ENCODE peak calls at places on chromosome 3, in five cellular contexts. P is cardiac muscle cell; T is ovary; D is CD4-positive, alpha-beta T cell; R is AG04450. M is an unnamed sample. For H3K9me3, the result is how much of the 10 kb centered on the place peaks cover.

GRCh38 chr3:136197159-136197715 is 1.1 kb upstream of the MSL2 start:
- DNase-seq in P (no peak), T (no peak), D (no peak), R (no peak), M (no peak)

GRCh38 chr3:94076055-94076454 is 13.2 kb downstream of the NSUN3 start:
- DNase-seq in P (no peak), T (no peak), D (no peak), R (peak), M (no peak)

GRCh38 chr3:143559291-143559690 is 289.0 kb downstream of the SLC9A9 start:
- DNase-seq in P (peak), T (no peak), D (no peak), R (no peak), M (no peak)

GRCh38 chr3:184341925-184342324 is 4.5 kb downstream of the FAM131A start:
- DNase-seq in P (no peak), T (no peak), D (no peak), R (no peak), M (no peak)

GRCh38 chr3:63015614-63016016 is 140.4 kb upstream of the CADPS start:
- DNase-seq in P (no peak), T (no peak), D (no peak), R (no peak), M (no peak)

GRCh38 chr3:112086018-112086854 is at the start of gene C3orf52:
- DNase-seq in P (peak), T (peak), D (peak), R (peak), M (peak)

GRCh38 chr3:135784557-135784956 is 181.0 kb upstream of the PPP2R3A start:
- DNase-seq in P (no peak), T (no peak), D (no peak), R (no peak), M (no peak)

GRCh38 chr3:120516142-120516541 is 65.3 kb upstream of the FSTL1 start:
- DNase-seq in P (no peak), T (no peak), D (no peak), R (no peak), M (no peak)

GRCh38 chr3:19457449-19457848 is 309.1 kb downstream of the KCNH8 start:
- DNase-seq in P (no peak), T (no peak), D (no peak), R (no peak), M (no peak)

GRCh38 chr3:95883801-95884200 is 930.6 kb upstream of the EPHA6 start:
- DNase-seq in P (no peak), T (no peak), D (no peak), R (no peak), M (no peak)

GRCh38 chr3:112120485-112120836 is 12.6 kb downstream of the GCSAM start:
- DNase-seq in P (no peak), T (no peak), D (no peak), R (no peak), M (no peak)

GRCh38 chr3:108780235-108780634 is 23.0 kb upstream of the RETNLB start:
- DNase-seq in P (no peak), T (no peak), D (peak), R (no peak), M (no peak)

GRCh38 chr3:97795951-97796350 is 25.9 kb upstream of the CRYBG3 start:
- DNase-seq in P (no peak), T (no peak), D (no peak), R (no peak), M (no peak)

GRCh38 chr3:20741381-20741780 is 555.4 kb upstream of the SGO1 start:
- DNase-seq in P (no peak), T (no peak), D (no peak), R (no peak), M (no peak)

GRCh38 chr3:159130108-159130507 is 328.3 kb downstream of the MFSD1 start:
- DNase-seq in P (peak), T (no peak), D (no peak), R (no peak), M (no peak)

GRCh38 chr3:39112113-39112512 is 4.6 kb downstream of the TTC21A start:
- DNase-seq in P (no peak), T (no peak), D (no peak), R (no peak), M (no peak)

GRCh38 chr3:194561306-194561974 is 71.8 kb downstream of the TMEM44 start:
- DNase-seq in P (peak), T (no peak), D (no peak), R (no peak), M (no peak)

GRCh38 chr3:194615221-194615620 is 18.0 kb downstream of the TMEM44 start:
- DNase-seq in P (no peak), T (no peak), D (no peak), R (no peak), M (no peak)

GRCh38 chr3:118986734-118987133 is 47.9 kb downstream of the IGSF11 start:
- DNase-seq in P (no peak), T (no peak), D (no peak), R (no peak), M (no peak)

GRCh38 chr3:118988198-118988842 is 46.3 kb downstream of the IGSF11 start:
- DNase-seq in P (no peak), T (no peak), D (no peak), R (no peak), M (no peak)

GRCh38 chr3:118991775-118992174 is 42.9 kb downstream of the IGSF11 start:
- DNase-seq in P (no peak), T (no peak), D (no peak), R (no peak), M (no peak)

GRCh38 chr3:118987466-118987865 is 47.2 kb downstream of the IGSF11 start:
- DNase-seq in P (peak), T (peak), D (no peak), R (no peak), M (peak)

DNA sequence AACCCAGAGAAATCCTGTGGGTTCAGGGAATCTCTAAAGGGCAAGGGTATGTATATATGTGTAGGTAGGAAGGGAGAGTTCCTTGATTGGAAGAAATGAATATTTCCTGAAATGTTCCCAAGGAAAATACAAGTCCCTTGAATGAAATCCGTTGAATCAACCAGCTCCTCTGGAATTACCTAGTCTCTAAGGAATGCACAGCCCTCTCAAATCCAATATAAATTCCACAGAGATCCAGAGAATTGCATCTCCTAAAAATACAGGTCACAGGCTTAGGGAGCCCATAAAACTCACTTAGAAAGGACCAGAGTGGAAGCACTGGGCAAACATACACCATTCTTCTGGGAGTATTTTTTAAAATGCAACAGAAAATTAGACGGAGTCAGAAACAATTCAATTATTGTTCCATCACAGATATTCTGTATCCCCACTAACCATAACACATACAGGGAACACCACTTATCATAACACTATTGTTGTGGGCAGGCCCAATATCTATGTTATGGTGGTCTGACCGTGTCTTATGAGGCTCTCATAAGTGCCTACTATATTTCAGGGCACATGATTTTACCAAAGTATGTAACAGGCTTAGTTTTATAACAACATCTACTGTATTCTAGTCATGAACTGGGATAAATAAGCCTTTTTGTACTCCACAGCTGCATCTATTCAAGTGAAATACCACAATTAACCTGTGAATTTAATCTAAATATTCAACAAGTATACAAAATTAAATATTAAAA is 43.7 kb downstream of the IGSF11 start:
- DNase-seq in P (no peak), T (no peak), D (no peak), R (no peak), M (no peak)
- H3K27ac ChIP-seq in P (no peak), T (peak), D (no peak), R (no peak), M (no peak)

DNA sequence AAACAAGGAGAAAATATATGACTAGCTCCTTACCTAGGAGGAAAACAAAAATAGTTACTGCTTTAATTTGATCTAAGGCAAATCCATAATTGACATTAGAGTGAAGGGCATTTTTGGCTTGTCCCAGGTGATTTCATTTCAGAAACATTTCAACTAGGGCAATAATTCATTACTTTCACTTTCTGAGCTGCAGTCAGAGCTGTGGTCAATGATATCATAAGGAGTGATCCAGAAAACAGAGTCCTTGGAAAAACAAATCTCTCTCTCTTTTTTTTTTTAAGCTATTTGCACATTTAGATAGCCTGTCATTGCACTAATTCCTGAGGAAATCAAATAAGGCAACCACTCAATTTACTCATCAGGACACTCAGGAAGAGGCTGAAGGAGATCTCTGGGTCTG is 269.5 kb upstream of the LRRC3B start:
- DNase-seq in P (no peak), T (no peak), D (no peak), R (no peak), M (no peak)
- H3K9me3 ChIP-seq in P (under half), T (under half), D (under half), R (under half), M (under half)

GRCh38 chr3:13228584-13228983 is 155.4 kb upstream of the IQSEC1 start:
- DNase-seq in P (no peak), T (no peak), D (no peak), R (no peak), M (no peak)

GRCh38 chr3:13227315-13228165 is 154.3 kb upstream of the IQSEC1 start:
- DNase-seq in P (no peak), T (no peak), D (no peak), R (no peak), M (no peak)

GRCh38 chr3:13231781-13232515 is 158.7 kb upstream of the IQSEC1 start:
- DNase-seq in P (no peak), T (no peak), D (no peak), R (no peak), M (no peak)

GRCh38 chr3:13233487-13234154 is 160.4 kb upstream of the IQSEC1 start:
- DNase-seq in P (no peak), T (no peak), D (no peak), R (no peak), M (no peak)

GRCh38 chr3:13229291-13229949 is 156.2 kb upstream of the IQSEC1 start:
- DNase-seq in P (peak), T (no peak), D (no peak), R (no peak), M (no peak)
- TF ChIP-seq CTCF in P (peak), T (no peak), D (no peak), R (peak), M (peak)

DNA sequence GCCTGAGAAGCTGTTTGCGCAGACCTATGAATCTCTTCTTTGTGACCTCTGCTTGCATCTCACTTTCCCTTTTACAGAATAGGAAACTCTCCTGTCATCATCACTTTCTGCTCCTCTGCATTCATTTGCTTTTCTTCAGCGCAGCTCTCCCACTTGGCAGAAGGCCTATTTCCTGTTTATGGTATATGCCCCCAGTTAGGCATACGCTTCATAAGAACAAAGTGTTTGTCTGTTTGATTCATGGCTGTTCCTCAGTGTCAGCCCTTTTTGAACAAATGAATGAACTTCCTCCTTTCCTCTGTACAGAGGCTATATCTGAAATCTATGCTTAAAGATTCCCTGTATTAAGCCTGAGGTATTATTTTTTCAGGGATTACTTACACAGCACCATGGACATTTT is 1216.9 kb upstream of the GBE1 start:
- DNase-seq in P (no peak), T (no peak), D (no peak), R (no peak), M (no peak)
- H3K27ac ChIP-seq in P (no peak), T (no peak), D (no peak), R (no peak), M (no peak)

DNA sequence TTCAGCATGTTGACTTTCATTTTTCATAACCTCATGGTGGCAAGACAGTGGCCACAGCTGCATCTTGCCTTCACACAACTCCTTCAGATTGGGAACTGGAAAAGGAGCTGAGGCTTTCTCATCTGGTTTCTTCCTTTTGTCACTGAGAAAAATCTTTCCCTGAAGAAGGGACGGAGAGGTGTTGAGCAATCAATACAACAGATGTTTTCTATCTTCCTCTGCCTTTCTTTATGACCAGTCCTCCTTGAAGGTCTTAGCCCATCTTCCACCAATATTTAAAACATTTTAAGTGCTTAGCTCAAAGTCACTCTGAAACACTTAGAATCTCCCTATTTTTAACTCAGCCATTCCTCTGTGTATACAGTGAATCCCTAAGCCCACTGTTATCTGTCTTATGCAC is 11.9 kb downstream of the ZNF660 start:
- DNase-seq in P (no peak), T (no peak), D (no peak), R (no peak), M (no peak)
- H3K9me3 ChIP-seq in P (under half), T (under half), D (under half), R (under half), M (under half)